ENCODE peak calls at places on chromosomes 16 and 17, in eight cellular contexts. A is cardiac muscle cell; L is globus pallidus; N is cardiac fibroblast; X is activated CD4-positive, alpha-beta T cell treated with anti-CD3 and anti-CD28 coated beads for 48 hours; O is stimulated activated CD8-positive, alpha-beta memory T cell treated with anti-CD3 and anti-CD28 coated beads, Interleukin-12 subunit alpha, Interleukin-12 subunit beta, amount 100 ng/mL, for 4 hours; P is B cell; W is choroid plexus epithelial cell. E is an unnamed sample.

GRCh38 chr17:82937411-82938371 is 97.9 kb upstream of the ZNF750 start:
- DNase-seq in A (no peak), L (no peak), N (no peak), X (no peak), O (no peak), P (no peak), W (no peak), E (no peak)

GRCh38 chr17:32746280-32746679 is 130.6 kb downstream of the MYO1D start:
- DNase-seq in A (no peak), L (no peak), N (no peak), X (no peak), O (no peak), P (no peak), W (no peak), E (no peak)

GRCh38 chr17:14926526-14927122 is 338.5 kb downstream of the PMP22 start:
- DNase-seq in A (peak; percentile 85), L (peak; percentile 57), N (peak; percentile 85), X (peak; percentile 58), O (peak; percentile 4), P (peak; percentile 69), W (peak; percentile 90), E (peak; percentile 83)

GRCh38 chr16:79605999-79606398 is 5.5 kb upstream of the MAF start:
- DNase-seq in A (peak; percentile 12), L (no peak), N (no peak), X (peak; percentile 46), O (no peak), P (no peak), W (peak; percentile 33), E (no peak)

GRCh38 chr16:11061629-11062270 is 117.4 kb downstream of the CLEC16A start:
- DNase-seq in A (no peak), L (no peak), N (no peak), X (no peak), O (no peak), P (no peak), W (no peak), E (no peak)

GRCh38 chr17:36880506-36880905 is 56.8 kb upstream of the LHX1 start:
- DNase-seq in A (no peak), L (no peak), N (no peak), X (peak; percentile 12), O (no peak), P (no peak), W (no peak), E (no peak)

GRCh38 chr17:70028397-70028796 is 46.6 kb upstream of the KCNJ16 start:
- DNase-seq in A (no peak), L (no peak), N (no peak), X (no peak), O (no peak), P (no peak), W (no peak), E (no peak)

GRCh38 chr17:78884148-78884870 is 18.7 kb downstream of the CEP295NL start:
- DNase-seq in A (peak; percentile 33), L (peak; percentile 90), N (peak; percentile 29), X (no peak), O (no peak), P (no peak), W (no peak), E (peak; percentile 19)

GRCh38 chr17:65576939-65577338 is 15.5 kb upstream of the AXIN2 start:
- DNase-seq in A (no peak), L (no peak), N (no peak), X (no peak), O (no peak), P (no peak), W (no peak), E (no peak)

GRCh38 chr17:4497101-4497824 is 1.4 kb upstream of the SPNS2 start:
- DNase-seq in A (no peak), L (no peak), N (no peak), X (no peak), O (no peak), P (peak; percentile 55), W (no peak), E (no peak)

GRCh38 chr16:89704281-89704680 is 2.8 kb upstream of the SPATA2L start:
- DNase-seq in A (no peak), L (no peak), N (no peak), X (no peak), O (no peak), P (no peak), W (no peak), E (no peak)

GRCh38 chr16:70470927-70471341 is 16.5 kb downstream of the FCSK start:
- DNase-seq in A (peak; percentile 37), L (no peak), N (peak; percentile 43), X (no peak), O (no peak), P (no peak), W (peak; percentile 55), E (peak; percentile 31)

GRCh38 chr17:69414408-69415274 is at the start of gene MAP2K6:
- DNase-seq in A (peak; percentile 80), L (peak; percentile 88), N (peak; percentile 76), X (peak; percentile 89), O (peak; percentile 62), P (peak; percentile 81), W (peak; percentile 81), E (peak; percentile 76)

GRCh38 chr16:8936421-8936820 is 27.3 kb downstream of the USP7 start:
- DNase-seq in A (peak; percentile 41), L (no peak), N (peak; percentile 36), X (peak; percentile 90), O (peak; percentile 61), P (peak; percentile 63), W (peak; percentile 58), E (no peak)